ENCODE peak calls at places on chromosomes 13 and 19, in ten cellular contexts. E, G, M, V, L, U, K, W, R and A are unnamed samples.

GRCh38 chr19:47704024-47704423 is 9.2 kb upstream of the EHD2 start:
- DNase-seq in E (no peak), G (no peak), M (no peak), V (no peak), L (peak), U (no peak), K (no peak), W (no peak), R (no peak), A (no peak)

GRCh38 chr13:32298695-32299094 is 16.5 kb downstream of the ZAR1L start:
- DNase-seq in E (no peak), G (no peak), M (no peak), V (no peak), L (no peak), U (no peak), K (no peak), W (no peak), R (no peak), A (no peak)

GRCh38 chr13:94312511-94313191 is 166.8 kb downstream of the DCT start:
- DNase-seq in E (no peak), G (no peak), M (no peak), V (no peak), L (no peak), U (no peak), K (no peak), W (no peak), R (no peak), A (no peak)

GRCh38 chr13:101474419-101474957 is 22.0 kb downstream of the ITGBL1 start:
- DNase-seq in E (no peak), G (no peak), M (peak), V (no peak), L (peak), U (peak), K (no peak), W (no peak), R (no peak), A (peak)

GRCh38 chr19:5593963-5594255 is 26.2 kb upstream of the TINCR start:
- DNase-seq in E (no peak), G (no peak), M (no peak), V (no peak), L (no peak), U (no peak), K (no peak), W (no peak), R (no peak), A (no peak)

GRCh38 chr19:47158879-47159509 is 28.4 kb downstream of the SAE1 start:
- DNase-seq in E (no peak), G (no peak), M (no peak), V (no peak), L (peak), U (no peak), K (no peak), W (no peak), R (no peak), A (no peak)

GRCh38 chr13:38819053-38819452 is 132.2 kb downstream of the FREM2 start:
- DNase-seq in E (no peak), G (no peak), M (peak), V (no peak), L (no peak), U (no peak), K (peak), W (no peak), R (no peak), A (no peak)

GRCh38 chr19:42010245-42011126 is 16.5 kb upstream of the ATP1A3 start:
- DNase-seq in E (no peak), G (no peak), M (no peak), V (no peak), L (peak), U (no peak), K (no peak), W (no peak), R (no peak), A (peak)

GRCh38 chr19:38384209-38385027 is 3.4 kb downstream of the GGN start:
- DNase-seq in E (no peak), G (no peak), M (no peak), V (no peak), L (peak), U (no peak), K (no peak), W (no peak), R (no peak), A (no peak)